ENCODE peak calls at places on chromosome 3, in four cellular contexts. P is fibroblast of lung, T is upper lobe of left lung, G is GM23338. Y is an unnamed sample.

GRCh38 chr3:61236556-61236955 is 14.7 kb downstream of the FHIT start:
- DNase-seq in P (no peak), T (no peak), G (no peak), Y (no peak)

GRCh38 chr3:11288786-11289637 is 16.8 kb downstream of the ATG7 start:
- DNase-seq in P (peak), T (no peak), G (no peak), Y (no peak)

GRCh38 chr3:186070996-186071395 is 37.9 kb downstream of the ETV5 start:
- DNase-seq in P (no peak), T (no peak), G (no peak), Y (no peak)

GRCh38 chr3:15810702-15811101 is 12.9 kb upstream of the ANKRD28 start:
- DNase-seq in P (no peak), T (no peak), G (no peak), Y (no peak)

GRCh38 chr3:6709178-6709577 is 151.7 kb upstream of the GRM7 start:
- DNase-seq in P (no peak), T (no peak), G (no peak), Y (no peak)

GRCh38 chr3:61768284-61769012 is 207.1 kb downstream of the PTPRG start:
- DNase-seq in P (peak), T (no peak), G (no peak), Y (no peak)

GRCh38 chr3:99356681-99357080 is 281.7 kb upstream of the COL8A1 start:
- DNase-seq in P (no peak), T (no peak), G (no peak), Y (no peak)

GRCh38 chr3:123546133-123546755 is 38.6 kb downstream of the HACD2 start:
- DNase-seq in P (peak), T (no peak), G (no peak), Y (no peak)

GRCh38 chr3:133374706-133375105 is 25.1 kb upstream of the BFSP2 start:
- DNase-seq in P (no peak), T (no peak), G (no peak), Y (no peak)

GRCh38 chr3:119825820-119826219 is 43.9 kb downstream of the NR1I2 start:
- DNase-seq in P (no peak), T (no peak), G (no peak), Y (no peak)

GRCh38 chr3:76024640-76025039 is 239.3 kb upstream of the ZNF717 start:
- DNase-seq in P (peak), T (no peak), G (peak), Y (no peak)

GRCh38 chr3:186025161-186025560 is 83.7 kb downstream of the ETV5 start:
- DNase-seq in P (peak), T (no peak), G (no peak), Y (no peak)

GRCh38 chr3:124201786-124202185 is 209.9 kb upstream of the ROPN1 start:
- DNase-seq in P (no peak), T (peak), G (no peak), Y (no peak)

GRCh38 chr3:13597661-13598060 is 48.7 kb downstream of the FBLN2 start:
- DNase-seq in P (no peak), T (no peak), G (no peak), Y (no peak)

GRCh38 chr3:42032693-42033349 is 58.3 kb upstream of the TRAK1 start:
- DNase-seq in P (peak), T (peak), G (no peak), Y (no peak)

GRCh38 chr3:120473896-120474675 is 23.3 kb upstream of the FSTL1 start:
- DNase-seq in P (peak), T (no peak), G (no peak), Y (no peak)

GRCh38 chr3:190701096-190701532 is 161.4 kb downstream of the GMNC start:
- DNase-seq in P (peak), T (peak), G (peak), Y (no peak)

GRCh38 chr3:127822166-127822835 is at the start of gene MGLL:
- DNase-seq in P (peak), T (no peak), G (peak), Y (no peak)

GRCh38 chr3:188578579-188579363 is 424.8 kb downstream of the LPP start:
- DNase-seq in P (peak), T (peak), G (no peak), Y (no peak)

GRCh38 chr3:194474675-194475074 is 12.1 kb downstream of the ATP13A3 start:
- DNase-seq in P (peak), T (no peak), G (no peak), Y (no peak)

GRCh38 chr3:53044371-53045106 is 1.3 kb downstream of the SFMBT1 start:
- DNase-seq in P (peak), T (peak), G (peak), Y (no peak)

GRCh38 chr3:127034990-127035652 is 52.2 kb downstream of the PLXNA1 start:
- DNase-seq in P (no peak), T (no peak), G (no peak), Y (no peak)

GRCh38 chr3:183172051-183172639 is 9.6 kb upstream of the LAMP3 start:
- DNase-seq in P (no peak), T (no peak), G (peak), Y (no peak)

GRCh38 chr3:27127195-27127594 is 242.0 kb downstream of the NEK10 start:
- DNase-seq in P (no peak), T (no peak), G (no peak), Y (no peak)

GRCh38 chr3:58657571-58658141 is 8.9 kb downstream of the FAM3D start:
- DNase-seq in P (no peak), T (no peak), G (no peak), Y (no peak)

GRCh38 chr3:88005066-88005465 is 53.7 kb downstream of the CGGBP1 start:
- DNase-seq in P (peak), T (no peak), G (peak), Y (no peak)

GRCh38 chr3:14143826-14144225 is 19.0 kb downstream of the TMEM43 start:
- DNase-seq in P (peak), T (peak), G (peak), Y (no peak)

GRCh38 chr3:14391033-14391432 is 11.4 kb upstream of the SLC6A6 start:
- DNase-seq in P (peak), T (peak), G (no peak), Y (no peak)

GRCh38 chr3:187737401-187738088 is 7.7 kb downstream of the BCL6 start:
- DNase-seq in P (peak), T (peak), G (peak), Y (no peak)

GRCh38 chr3:123620338-123620737 is 35.5 kb upstream of the HACD2 start:
- DNase-seq in P (peak), T (no peak), G (no peak), Y (no peak)

GRCh38 chr3:46087871-46088270 is 60.6 kb upstream of the XCR1 start:
- DNase-seq in P (peak), T (peak), G (peak), Y (peak)

GRCh38 chr3:175258763-175259162 is 399.6 kb downstream of the NAALADL2 start:
- DNase-seq in P (peak), T (no peak), G (no peak), Y (no peak)

GRCh38 chr3:185631508-185632206 is 45.6 kb downstream of the SENP2 start:
- DNase-seq in P (no peak), T (no peak), G (no peak), Y (no peak)

GRCh38 chr3:86830566-86830965 is 160.4 kb downstream of the VGLL3 start:
- DNase-seq in P (peak), T (no peak), G (no peak), Y (no peak)

GRCh38 chr3:39358302-39358701 is 24.9 kb upstream of the SLC25A38 start:
- DNase-seq in P (no peak), T (no peak), G (no peak), Y (no peak)

GRCh38 chr3:190305406-190305805 is 16.8 kb downstream of the CLDN1 start:
- DNase-seq in P (peak), T (no peak), G (no peak), Y (no peak)

GRCh38 chr3:162175904-162176303 is 679.3 kb downstream of the OTOL1 start:
- DNase-seq in P (no peak), T (no peak), G (no peak), Y (no peak)

GRCh38 chr3:15428539-15428938 is 1.1 kb downstream of the EAF1 start:
- DNase-seq in P (peak), T (no peak), G (no peak), Y (no peak)

GRCh38 chr3:123949606-123950005 is 11.4 kb downstream of the CCDC14 start:
- DNase-seq in P (peak), T (no peak), G (no peak), Y (no peak)

GRCh38 chr3:97001611-97002010 is 187.2 kb downstream of the EPHA6 start:
- DNase-seq in P (no peak), T (no peak), G (no peak), Y (no peak)

GRCh38 chr3:170410428-170411029 is 8.1 kb upstream of the CLDN11 start:
- DNase-seq in P (no peak), T (no peak), G (peak), Y (no peak)
- TF ChIP-seq CTCF in P (peak), T (peak), G (peak), Y (peak)

DNA sequence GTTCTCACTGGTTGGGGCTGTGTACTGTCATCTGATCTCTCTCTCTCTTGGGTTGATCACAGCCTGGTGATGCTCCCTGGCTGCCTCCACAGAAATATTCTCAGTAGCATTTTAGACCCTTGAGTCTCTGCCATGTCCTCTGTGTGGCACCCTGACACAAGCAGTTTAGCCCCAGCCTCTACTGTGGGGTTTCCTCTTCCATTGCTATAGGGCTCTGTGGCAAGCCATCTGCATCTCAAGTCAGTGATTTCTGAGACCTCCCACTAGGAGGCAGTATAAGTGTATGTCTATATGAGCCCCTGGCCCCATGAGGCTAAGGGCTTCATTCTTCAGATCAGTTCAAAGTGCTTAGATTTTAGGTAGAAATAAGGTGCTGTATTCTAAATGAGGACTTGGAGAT is 50.6 kb upstream of the PLAAT1 start:
- DNase-seq in P (peak), T (peak), G (peak), Y (no peak)
- TF ChIP-seq CTCF in P (no peak), T (no peak), G (peak), Y (peak)

GRCh38 chr3:50295553-50296166 is 3.4 kb upstream of the IFRD2 start:
- DNase-seq in P (no peak), T (no peak), G (no peak), Y (no peak)
- TF ChIP-seq CTCF in P (no peak), T (no peak), G (no peak), Y (no peak)

GRCh38 chr3:112699436-112699978 is 58.6 kb upstream of the CCDC80 start:
- DNase-seq in P (peak), T (no peak), G (peak), Y (no peak)
- TF ChIP-seq CTCF in P (peak), T (no peak), G (peak), Y (no peak)

GRCh38 chr3:137692803-137693431 is 71.2 kb upstream of the SOX14 start:
- DNase-seq in P (no peak), T (peak), G (peak), Y (no peak)
- TF ChIP-seq CTCF in P (no peak), T (no peak), G (peak), Y (peak)

GRCh38 chr3:159091936-159092335 is 290.1 kb downstream of the MFSD1 start:
- DNase-seq in P (no peak), T (no peak), G (no peak), Y (no peak)
- TF ChIP-seq CTCF in P (no peak), T (no peak), G (peak), Y (no peak)

DNA sequence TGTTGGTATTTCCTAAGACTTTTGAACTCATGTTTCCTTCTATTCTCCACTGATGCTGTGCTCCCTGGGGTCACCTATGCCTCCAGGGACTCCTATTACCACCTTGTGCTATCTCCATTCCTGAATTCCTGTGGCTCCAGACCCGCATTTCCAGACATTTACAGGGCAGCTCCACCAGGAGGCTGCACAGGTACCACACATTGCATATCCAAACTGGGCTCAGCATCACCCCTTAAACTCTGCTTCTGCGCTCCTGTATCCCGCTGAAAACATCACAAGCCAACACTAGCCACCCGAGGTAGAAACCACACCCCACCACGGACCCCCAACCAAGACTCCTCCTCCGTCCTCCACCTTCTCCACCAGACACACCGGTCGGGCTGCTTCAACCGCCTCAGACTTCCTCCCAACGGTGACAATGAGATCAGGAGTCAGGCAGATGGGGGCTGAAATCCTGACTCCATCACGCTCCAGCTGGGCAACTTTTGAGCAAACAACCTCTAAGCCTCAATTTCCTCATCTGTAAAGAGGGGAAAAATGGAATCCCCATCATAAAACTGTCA is 10.4 kb downstream of the TNK2 start:
- DNase-seq in P (no peak), T (no peak), G (peak), Y (no peak)
- TF ChIP-seq CTCF in P (no peak), T (no peak), G (peak), Y (peak)

GRCh38 chr3:108102420-108103039 is 11.7 kb upstream of the CD47 start:
- DNase-seq in P (no peak), T (no peak), G (no peak), Y (no peak)

GRCh38 chr3:108106031-108106430 is 15.2 kb upstream of the CD47 start:
- DNase-seq in P (peak), T (no peak), G (no peak), Y (no peak)

GRCh38 chr3:108103971-108104797 is 13.4 kb upstream of the CD47 start:
- DNase-seq in P (peak), T (peak), G (no peak), Y (no peak)

GRCh38 chr3:108103040-108103751 is 12.4 kb upstream of the CD47 start:
- DNase-seq in P (no peak), T (no peak), G (peak), Y (no peak)

DNA sequence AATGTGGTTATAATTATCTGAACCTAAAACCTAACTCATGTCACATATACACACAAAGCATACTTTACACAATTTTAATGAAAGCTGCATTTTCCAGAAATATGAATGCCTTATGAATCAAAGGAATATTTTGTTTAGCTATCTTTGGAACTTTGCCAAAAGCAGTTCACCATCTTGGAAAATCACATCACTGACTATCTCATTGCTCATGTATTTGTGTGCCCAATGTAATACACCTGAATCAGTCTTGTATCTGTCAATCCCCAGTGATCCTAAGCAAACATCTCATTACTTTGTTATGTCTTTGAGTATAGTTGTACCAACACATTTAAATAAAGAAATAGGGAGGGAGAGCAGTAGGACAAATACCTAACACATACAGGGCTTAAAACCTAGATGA is 15.6 kb upstream of the CD47 start:
- DNase-seq in P (no peak), T (no peak), G (no peak), Y (no peak)
- TF ChIP-seq CTCF in P (no peak), T (no peak), G (no peak), Y (no peak)

GRCh38 chr3:57110797-57111196 is 50.3 kb downstream of the SPATA12 start:
- DNase-seq in P (peak), T (no peak), G (no peak), Y (no peak)
- TF ChIP-seq CTCF in P (no peak), T (no peak), G (no peak), Y (no peak)